ENCODE peak calls at places on chromosomes 11 and 22, in four cellular contexts. F is germinal center, L is H9, E is lung microvascular endothelial cell. U is an unnamed sample.

GRCh38 chr22:48491451-48491941 is 1336.2 kb downstream of the BRD1 start:
- DNase-seq in F (no peak), L (peak; percentile 49), E (no peak), U (no peak)

GRCh38 chr22:24474221-24474620 is 20.9 kb upstream of the UPB1 start:
- DNase-seq in F (no peak), L (no peak), E (peak; percentile 84), U (no peak)

GRCh38 chr11:30016588-30017363 is at the start of gene KCNA4:
- DNase-seq in F (no peak), L (peak; percentile 66), E (no peak), U (no peak)

GRCh38 chr11:65121447-65121864 is 478 bp downstream of the FAU start:
- DNase-seq in F (no peak), L (no peak), E (peak; percentile 40), U (peak; percentile 45)

GRCh38 chr11:78973833-78974232 is 399.2 kb upstream of the NARS2 start:
- DNase-seq in F (no peak), L (peak; percentile 44), E (no peak), U (no peak)

GRCh38 chr22:32771761-32772160 is 29.7 kb upstream of the TIMP3 start:
- DNase-seq in F (no peak), L (no peak), E (no peak), U (no peak)

GRCh38 chr22:49294656-49295464 is 532.8 kb downstream of the BRD1 start:
- DNase-seq in F (no peak), L (peak; percentile 4), E (no peak), U (no peak)

GRCh38 chr22:20520093-20520511 is 12.7 kb downstream of the MED15 start:
- DNase-seq in F (no peak), L (no peak), E (peak; percentile 81), U (no peak)

GRCh38 chr11:14645247-14645912 is 1.8 kb downstream of the PDE3B start:
- DNase-seq in F (no peak), L (no peak), E (peak; percentile 7), U (peak; percentile 45)

GRCh38 chr11:122864386-122864785 is 18.2 kb upstream of the JHY start:
- DNase-seq in F (no peak), L (no peak), E (no peak), U (no peak)

GRCh38 chr11:46673713-46674462 is 26.5 kb downstream of the ARHGAP1 start:
- DNase-seq in F (no peak), L (no peak), E (no peak), U (no peak)

GRCh38 chr22:38489142-38489541 is 17.0 kb downstream of the DDX17 start:
- DNase-seq in F (no peak), L (no peak), E (no peak), U (no peak)

GRCh38 chr11:46073632-46074031 is 47.6 kb downstream of the PHF21A start:
- DNase-seq in F (no peak), L (no peak), E (no peak), U (no peak)

GRCh38 chr11:130612291-130612802 is 163.9 kb downstream of the ADAMTS15 start:
- DNase-seq in F (no peak), L (no peak), E (no peak), U (no peak)

GRCh38 chr11:102733232-102733875 is 8.6 kb upstream of the MMP8 start:
- DNase-seq in F (peak; percentile 45), L (peak; percentile 79), E (peak; percentile 81), U (peak; percentile 74)

GRCh38 chr11:71228961-71229360 is 23.4 kb downstream of the SHANK2 start:
- DNase-seq in F (no peak), L (no peak), E (no peak), U (no peak)

GRCh38 chr11:71568707-71569349 is 3.5 kb downstream of the KRTAP5-10 start:
- DNase-seq in F (no peak), L (no peak), E (no peak), U (no peak)

GRCh38 chr11:129728571-129728970 is 87.1 kb upstream of the TMEM45B start:
- DNase-seq in F (no peak), L (no peak), E (no peak), U (no peak)

GRCh38 chr11:115330693-115331482 is 173.3 kb downstream of the CADM1 start:
- DNase-seq in F (no peak), L (no peak), E (no peak), U (no peak)

GRCh38 chr11:8097926-8098325 is 16.9 kb downstream of the TUB start:
- DNase-seq in F (no peak), L (no peak), E (no peak), U (no peak)

GRCh38 chr22:30365891-30366290 is 9.1 kb downstream of the CCDC157 start:
- DNase-seq in F (no peak), L (no peak), E (no peak), U (no peak)

U was measured in NAMALWA.